ENCODE peak calls at places on chromosome 19, in four cellular contexts. N is cardiac fibroblast, R is astrocyte of the spinal cord, M is AG04449. O is an unnamed sample.
A peak's percentile ranks its signal among the peaks of the same experiment; 100 is the strongest.

GRCh38 chr19:29841559-29842367 is 30.0 kb downstream of the CCNE1 start:
- DNase-seq in N (peak; percentile 38), R (peak; percentile 9), M (no peak), O (peak; percentile 71)

GRCh38 chr19:5103061-5103701 is 134.3 kb downstream of the KDM4B start:
- DNase-seq in N (no peak), R (peak; percentile 75), M (no peak), O (no peak)

GRCh38 chr19:56111601-56112312 is 9.3 kb downstream of the ZNF787 start:
- DNase-seq in N (no peak), M (no peak), R (no peak), O (no peak)

GRCh38 chr19:45442927-45443461 is 19.3 kb upstream of the ERCC1 start:
- DNase-seq in R (peak; percentile 41), M (no peak), N (peak; percentile 64), O (peak; percentile 30)

GRCh38 chr19:1019980-1020867 is 699 bp downstream of the TMEM259 start:
- DNase-seq in R (no peak), N (no peak), M (no peak), O (no peak)

GRCh38 chr19:4523306-4524110 is 5.2 kb upstream of the PLIN4 start:
- DNase-seq in N (peak; percentile 54), R (no peak), M (no peak), O (peak; percentile 63)

GRCh38 chr19:49129238-49129583 is 9.9 kb downstream of the PPFIA3 start:
- DNase-seq in N (no peak), R (no peak), M (no peak), O (no peak)

GRCh38 chr19:46349311-46349993 is 2.6 kb downstream of the PPP5C start:
- DNase-seq in N (no peak), R (no peak), M (no peak), O (no peak)

DNA sequence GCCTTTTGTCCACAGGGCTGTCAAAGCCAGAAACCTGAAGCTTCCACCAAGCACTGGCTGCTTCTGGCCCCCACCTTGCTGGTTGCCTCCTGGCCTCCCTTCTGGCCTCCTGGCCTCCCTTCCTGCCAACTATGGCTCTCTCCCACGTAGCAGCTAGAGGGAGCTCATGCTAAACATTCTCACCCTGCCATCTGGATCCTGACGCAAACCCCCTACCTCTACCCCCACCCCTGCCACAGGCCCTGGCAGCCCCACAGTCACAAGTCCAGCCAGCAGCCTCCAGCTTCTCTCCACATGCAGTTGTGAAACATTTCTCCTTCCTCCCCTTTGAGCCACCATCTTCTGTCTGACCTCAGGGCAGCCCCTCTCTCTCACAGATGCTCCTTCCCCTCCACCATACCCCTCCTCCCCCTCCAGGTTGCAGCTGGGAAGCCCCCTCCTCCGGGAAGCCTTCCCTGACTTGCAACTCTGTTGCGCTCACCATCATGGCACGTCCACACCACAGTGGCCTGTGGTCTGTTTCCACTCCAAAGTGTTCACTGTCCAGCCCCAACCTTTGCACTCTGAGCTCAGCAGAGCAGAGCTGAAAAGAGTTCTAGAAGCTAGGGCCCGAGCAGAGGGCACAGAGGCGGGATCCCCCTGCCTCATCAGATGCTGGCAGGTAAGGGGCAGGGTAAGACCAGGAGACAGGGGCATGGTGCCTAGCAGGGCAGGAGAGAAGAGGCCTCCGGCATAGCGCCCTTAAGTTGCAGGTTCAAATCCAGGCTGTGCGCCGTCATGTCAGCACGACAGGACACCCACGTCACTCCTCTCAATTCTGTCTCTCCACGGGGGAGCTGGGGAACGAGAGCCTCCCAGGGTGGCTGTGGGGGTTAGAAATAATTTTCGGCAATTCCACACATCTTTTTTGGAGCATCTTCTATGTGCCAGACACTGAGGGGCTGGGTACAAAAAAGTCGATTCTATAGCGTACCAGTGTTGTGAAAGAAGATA is 7.3 kb downstream of the ADGRL1 start:
- DNase-seq in M (no peak), R (no peak), N (peak; percentile 12), O (no peak)
- TF ChIP-seq CTCF in M (no peak), R (no peak), N (peak; percentile 21), O (no peak)

DNA sequence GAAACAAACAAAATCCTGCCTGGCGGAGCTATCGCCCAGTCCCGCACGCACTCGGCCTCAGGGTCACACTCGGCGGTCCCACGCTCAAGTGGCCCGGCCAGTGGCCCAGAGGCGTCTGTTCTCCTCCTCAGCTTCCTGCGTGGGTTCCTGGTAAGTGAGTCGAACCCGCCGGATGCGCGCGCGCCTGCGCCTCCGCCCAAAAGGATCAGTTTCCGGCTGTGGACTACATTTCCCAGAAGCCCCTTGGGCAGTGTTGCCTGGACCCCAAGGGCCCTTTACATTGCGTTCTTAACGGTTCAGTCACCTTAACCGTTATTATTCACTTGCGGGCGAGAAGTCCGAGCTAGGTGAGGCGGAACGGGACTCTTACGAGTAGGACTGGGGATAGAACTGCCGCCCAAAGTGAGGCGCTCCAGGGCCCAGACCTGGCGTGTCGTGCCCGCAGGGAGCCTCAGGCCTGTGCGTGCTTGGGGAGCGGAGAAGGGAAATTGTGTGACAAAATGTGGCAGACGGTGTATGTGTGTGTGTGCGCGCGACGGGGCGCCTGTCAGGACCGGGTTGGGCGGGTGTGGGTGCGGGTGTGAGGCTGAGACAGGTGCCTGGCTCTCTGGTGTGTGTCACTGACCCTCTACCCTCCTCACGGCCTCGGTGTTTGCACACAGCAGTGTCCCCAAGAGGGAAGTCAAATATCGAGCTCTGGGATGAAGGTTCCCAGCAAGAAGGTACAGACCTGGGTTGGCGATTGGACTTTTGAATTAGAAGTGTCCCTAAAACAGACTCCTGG is at the start of gene ZNF546:
- DNase-seq in R (peak; percentile 94), M (peak; percentile 36), N (peak; percentile 94), O (peak; percentile 91)
- TF ChIP-seq CTCF in R (no peak), M (no peak), N (no peak), O (no peak)

GRCh38 chr19:44111910-44112463 is 1.2 kb upstream of the ZNF225 start:
- DNase-seq in R (peak; percentile 80), N (peak; percentile 94), M (peak; percentile 73), O (no peak)

GRCh38 chr19:44112802-44113137 is 429 bp upstream of the ZNF225 start:
- DNase-seq in M (no peak), N (no peak), R (no peak), O (no peak)

GRCh38 chr19:44109458-44109857 is 3.7 kb upstream of the ZNF225 start:
- DNase-seq in R (no peak), N (no peak), M (no peak), O (no peak)

GRCh38 chr19:44113784-44114390 is 688 bp downstream of the ZNF225 start:
- DNase-seq in R (no peak), M (no peak), N (no peak), O (peak; percentile 3)

DNA sequence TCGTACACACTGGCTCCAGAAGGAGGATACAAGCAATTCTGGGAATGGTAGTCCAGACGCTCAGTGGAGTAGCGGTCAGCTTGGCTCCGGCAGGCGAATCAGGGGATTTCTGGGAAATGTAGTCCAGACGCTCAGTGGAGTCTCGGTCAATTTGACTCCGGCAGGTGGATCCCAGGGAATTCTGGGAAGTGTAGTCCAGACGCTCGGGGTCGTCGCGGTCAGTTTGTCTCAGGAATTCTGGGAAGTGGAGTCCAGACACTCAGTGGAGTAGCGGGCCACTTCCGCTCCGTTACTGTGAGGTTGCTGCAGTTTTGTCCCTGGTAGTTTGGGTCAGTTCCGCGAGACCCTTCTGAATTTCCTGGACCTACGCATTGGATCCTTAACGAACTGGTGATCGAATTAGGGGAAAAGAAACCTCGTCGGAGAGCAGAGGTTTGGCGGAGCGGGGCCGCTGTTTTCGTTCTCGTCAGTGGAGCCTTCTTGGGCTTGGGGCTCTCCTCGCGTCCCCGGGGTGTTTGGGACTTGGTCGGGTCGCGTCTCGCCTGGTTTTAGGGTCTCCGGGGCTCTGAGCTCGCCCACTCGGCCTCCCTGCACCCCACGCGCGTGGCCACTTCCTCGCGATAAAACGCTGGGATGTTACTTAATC is at the start of gene ZNF225:
- DNase-seq in N (peak; percentile 99), R (peak; percentile 98), M (peak; percentile 91), O (peak; percentile 99)
- TF ChIP-seq CTCF in N (no peak), R (no peak), M (peak; percentile 8), O (no peak)

GRCh38 chr19:33398361-33399060 is 25.0 kb downstream of the CEBPG start:
- DNase-seq in R (no peak), N (no peak), M (no peak), O (no peak)
- TF ChIP-seq CTCF in R (no peak), N (no peak), M (no peak), O (no peak)

GRCh38 chr19:58466760-58467589 is at the start of gene ZNF324:
- DNase-seq in M (peak; percentile 71), R (peak; percentile 96), N (peak; percentile 96), O (peak; percentile 98)
- TF ChIP-seq CTCF in M (no peak), R (no peak), N (no peak), O (no peak)

GRCh38 chr19:42311612-42312160 is 1.4 kb upstream of the TMEM145 start:
- DNase-seq in R (no peak), N (peak; percentile 14), M (no peak), O (peak; percentile 17)
- TF ChIP-seq CTCF in R (no peak), N (peak; percentile 13), M (no peak), O (no peak)

GRCh38 chr19:53671621-53672111 is 39.9 kb downstream of the DPRX start:
- DNase-seq in M (no peak), N (no peak), R (no peak), O (no peak)
- TF ChIP-seq CTCF in M (no peak), N (no peak), R (no peak), O (no peak)

DNA sequence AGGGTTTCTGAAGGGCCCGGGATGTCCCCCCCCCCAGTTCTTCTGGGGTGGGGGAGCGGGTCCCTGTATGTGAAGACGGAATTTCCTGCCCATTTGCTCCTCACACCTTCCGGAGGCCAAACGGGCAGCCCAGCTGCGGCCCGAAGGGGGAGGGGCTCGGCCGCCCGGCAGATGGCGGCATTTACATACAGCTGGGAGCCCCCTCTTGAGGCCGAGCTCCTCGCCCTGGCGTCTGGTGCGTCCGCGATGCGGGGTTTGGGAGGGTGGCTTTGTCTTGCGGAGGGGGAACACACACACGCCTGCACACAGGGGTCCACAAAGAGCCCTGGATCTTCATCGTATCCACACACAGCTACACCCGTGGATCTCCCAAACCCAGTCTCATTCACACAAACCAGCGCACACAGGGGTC is 891 bp upstream of the DLL3 start:
- DNase-seq in N (no peak), R (peak; percentile 34), M (no peak), O (no peak)
- TF ChIP-seq CTCF in N (peak; percentile 11), R (peak; percentile 64), M (peak; percentile 45), O (no peak)